ENCODE peak calls at places on chromosomes 3 and 15, in ten cellular contexts. V, H, I, S, G, L, M, Z, F and C are unnamed samples.

GRCh38 chr3:21226086-21226485 is 524.9 kb downstream of the ZNF385D start:
- DNase-seq in V (no peak), H (peak; percentile 22), I (no peak), S (no peak), G (no peak), L (no peak), M (no peak), Z (no peak), F (no peak), C (no peak)

GRCh38 chr3:128094295-128095151 is 29.1 kb downstream of the RUVBL1 start:
- DNase-seq in V (peak; percentile 51), H (no peak), I (peak; percentile 50), S (no peak), G (no peak), L (no peak), M (no peak), Z (no peak), F (no peak), C (no peak)

GRCh38 chr3:56970401-56971002 is 90.0 kb upstream of the SPATA12 start:
- DNase-seq in V (no peak), H (peak; percentile 59), I (no peak), S (no peak), G (no peak), L (no peak), M (peak; percentile 31), Z (peak; percentile 63), F (no peak), C (no peak)

GRCh38 chr15:32898991-32899613 is 181.3 kb downstream of the GREM1 start:
- DNase-seq in V (no peak), H (no peak), I (no peak), S (no peak), G (no peak), L (no peak), M (no peak), Z (no peak), F (no peak), C (no peak)

GRCh38 chr15:34132881-34133280 is 31.0 kb downstream of the PGBD4 start:
- DNase-seq in V (no peak), H (no peak), I (no peak), S (no peak), G (no peak), L (no peak), M (no peak), Z (no peak), F (no peak), C (no peak)

GRCh38 chr3:114440700-114441099 is 146.9 kb downstream of the TIGIT start:
- DNase-seq in V (no peak), H (no peak), I (no peak), S (no peak), G (no peak), L (no peak), M (no peak), Z (no peak), F (no peak), C (no peak)

GRCh38 chr3:41350441-41350840 is 151.1 kb downstream of the CTNNB1 start:
- DNase-seq in V (peak; percentile 63), H (no peak), I (no peak), S (no peak), G (no peak), L (no peak), M (no peak), Z (no peak), F (no peak), C (no peak)

GRCh38 chr15:62119224-62119925 is 45.7 kb downstream of the C2CD4B start:
- DNase-seq in V (peak; percentile 97), H (no peak), I (peak; percentile 29), S (no peak), G (peak; percentile 97), L (no peak), M (peak; percentile 73), Z (peak; percentile 26), F (no peak), C (no peak)

GRCh38 chr3:136545664-136546266 is 206.4 kb downstream of the STAG1 start:
- DNase-seq in V (peak; percentile 40), H (no peak), I (no peak), S (no peak), G (no peak), L (no peak), M (peak; percentile 6), Z (no peak), F (no peak), C (no peak)
- H3K27ac ChIP-seq in V (peak overlapping the region; percentile 1), H (no peak overlapping the region), I (no peak overlapping the region), S (no peak overlapping the region), G (no peak overlapping the region), L (no peak overlapping the region), M (no peak overlapping the region), Z (no peak overlapping the region), F (peak overlapping the region; percentile 68), C (no peak overlapping the region)

GRCh38 chr15:84909782-84910181 is 25.3 kb downstream of the SLC28A1 start:
- DNase-seq in V (no peak), H (no peak), I (no peak), S (no peak), G (no peak), L (no peak), M (no peak), Z (no peak), F (no peak), C (no peak)
- H3K27ac ChIP-seq in V (no peak overlapping the region), H (no peak overlapping the region), I (peak overlapping the region; percentile 20), S (peak overlapping the region; percentile 41), G (no peak overlapping the region), L (no peak overlapping the region), M (no peak overlapping the region), Z (no peak overlapping the region), F (no peak overlapping the region), C (no peak overlapping the region)

GRCh38 chr15:98855815-98856539 is 151.6 kb downstream of the PGPEP1L start:
- DNase-seq in V (no peak), H (peak; percentile 66), I (no peak), S (no peak), G (no peak), L (no peak), M (no peak), Z (no peak), F (no peak), C (no peak)
- H3K27ac ChIP-seq in V (peak overlapping the region; percentile 75), H (peak overlapping the region; percentile 34), I (no peak overlapping the region), S (peak overlapping the region; percentile 94), G (peak overlapping the region; percentile 93), L (no peak overlapping the region), M (no peak overlapping the region), Z (no peak overlapping the region), F (peak overlapping the region; percentile 99), C (no peak overlapping the region)

GRCh38 chr3:11580645-11581044 is 63.1 kb downstream of the VGLL4 start:
- DNase-seq in V (no peak), H (no peak), I (no peak), S (no peak), G (no peak), L (no peak), M (no peak), Z (no peak), F (no peak), C (no peak)
- H3K27ac ChIP-seq in V (peak overlapping the region; percentile 21), H (no peak overlapping the region), I (peak overlapping the region; percentile 75), S (peak overlapping the region; percentile 82), G (no peak overlapping the region), L (no peak overlapping the region), M (peak overlapping the region; percentile 86), Z (no peak overlapping the region), F (peak overlapping the region; percentile 92), C (peak overlapping the region; percentile 18)

DNA sequence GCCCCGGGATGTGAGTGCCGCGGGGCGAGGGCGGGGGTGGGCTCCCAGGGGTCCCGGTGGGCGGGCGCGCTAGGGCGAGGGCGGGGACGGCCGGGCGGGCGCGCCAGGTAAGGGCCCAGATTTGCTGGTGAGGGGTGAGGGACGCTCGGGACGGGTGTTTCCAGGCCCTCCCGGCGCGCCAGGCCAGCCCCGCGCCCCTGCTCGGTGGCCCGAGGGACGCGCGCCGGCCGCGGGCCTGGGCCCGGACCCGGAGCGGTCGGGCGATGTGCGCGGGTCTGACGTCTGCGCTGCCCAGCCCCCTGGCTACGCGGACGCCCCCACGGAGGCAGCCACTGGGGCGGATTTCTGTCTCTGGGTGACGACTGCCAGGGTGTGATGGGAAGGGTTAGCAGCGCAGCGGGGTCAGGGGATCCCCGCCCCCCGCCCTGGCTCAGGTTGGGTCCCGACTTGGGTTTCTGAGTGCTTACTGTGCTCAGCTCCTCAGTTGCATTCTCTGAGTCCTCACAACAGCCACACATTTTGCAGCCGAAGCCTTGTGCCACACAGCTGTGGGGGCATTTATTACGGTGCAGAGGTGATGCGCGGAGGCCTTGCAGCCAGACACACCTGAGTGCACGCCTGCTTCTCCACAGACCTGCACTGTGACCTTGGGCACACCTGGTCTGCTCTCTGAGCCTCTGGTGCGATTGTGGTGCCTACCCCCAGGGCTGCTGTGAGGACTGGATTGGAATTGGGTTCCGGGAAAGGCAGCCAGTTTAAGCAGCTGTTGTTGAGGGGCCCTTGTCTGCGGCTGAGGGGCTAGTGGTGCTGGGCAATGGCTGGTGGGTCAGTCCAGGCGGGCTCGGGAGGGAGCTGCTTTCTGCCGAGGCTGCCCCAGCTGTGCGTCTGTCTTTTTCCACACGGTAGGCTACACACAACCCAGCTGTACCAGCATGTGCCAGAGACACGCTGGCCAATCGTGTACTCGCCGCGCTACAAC is 523 bp downstream of the HDAC11 start:
- DNase-seq in V (peak; percentile 61), H (peak; percentile 25), I (peak; percentile 93), S (no peak), G (no peak), L (peak; percentile 41), M (no peak), Z (no peak), F (peak; percentile 67), C (no peak)
- H3K27ac ChIP-seq in V (no peak overlapping the region), H (no peak overlapping the region), I (peak overlapping the region; percentile 92), S (peak overlapping the region; percentile 95), G (peak overlapping the region; percentile 51), L (peak overlapping the region; percentile 91), M (no peak overlapping the region), Z (no peak overlapping the region), F (peak overlapping the region; percentile 97), C (peak overlapping the region; percentile 84)

GRCh38 chr3:177822826-177823225 is 625.5 kb upstream of the TBL1XR1 start:
- DNase-seq in V (no peak), H (no peak), I (no peak), S (no peak), G (no peak), L (no peak), M (no peak), Z (no peak), F (no peak), C (no peak)
- H3K27ac ChIP-seq in V (no peak overlapping the region), H (no peak overlapping the region), I (no peak overlapping the region), S (no peak overlapping the region), G (no peak overlapping the region), L (no peak overlapping the region), M (no peak overlapping the region), Z (no peak overlapping the region), F (no peak overlapping the region), C (no peak overlapping the region)

GRCh38 chr3:72099331-72100061 is 314.5 kb upstream of the PROK2 start:
- DNase-seq in V (no peak), H (no peak), I (no peak), S (no peak), G (no peak), L (no peak), M (no peak), Z (no peak), F (no peak), C (no peak)

GRCh38 chr3:72100626-72101187 is 315.8 kb upstream of the PROK2 start:
- DNase-seq in V (peak; percentile 92), H (peak; percentile 79), I (peak; percentile 62), S (no peak), G (no peak), L (peak; percentile 65), M (peak; percentile 91), Z (peak; percentile 90), F (peak; percentile 70), C (no peak)

GRCh38 chr3:72101538-72101937 is 316.6 kb upstream of the PROK2 start:
- DNase-seq in V (no peak), H (no peak), I (no peak), S (no peak), G (no peak), L (no peak), M (no peak), Z (no peak), F (no peak), C (no peak)

GRCh38 chr3:72102057-72102711 is 317.2 kb upstream of the PROK2 start:
- DNase-seq in V (no peak), H (no peak), I (no peak), S (no peak), G (no peak), L (no peak), M (no peak), Z (peak; percentile 85), F (no peak), C (no peak)

GRCh38 chr3:72100062-72100511 is 315.1 kb upstream of the PROK2 start:
- DNase-seq in V (no peak), H (no peak), I (no peak), S (no peak), G (no peak), L (no peak), M (no peak), Z (no peak), F (no peak), C (no peak)
- H3K27ac ChIP-seq in V (no peak overlapping the region), H (no peak overlapping the region), I (peak overlapping the region; percentile 32), S (no peak overlapping the region), G (no peak overlapping the region), L (no peak overlapping the region), M (peak overlapping the region; percentile 25), Z (peak overlapping the region; percentile 79), F (no peak overlapping the region), C (no peak overlapping the region)